ENCODE peak calls at places on chromosomes 13 and 19, in eight cellular contexts. Z is heart right ventricle, T is breast epithelium, F is tibial nerve, J is mammary epithelial cell, P is astrocyte, N is activated B cell treated with CpG ODN at 0.5 μM for 24 hours, R is progenitor cell of endocrine pancreas. U is an unnamed sample.

GRCh38 chr19:9528757-9529336 is 9.6 kb downstream of the ZNF426 start:
- DNase-seq in J (no peak), Z (no peak), F (no peak), P (peak; percentile 11), R (no peak), T (no peak), N (no peak), U (no peak)

GRCh38 chr13:46124531-46124966 is 19.7 kb upstream of the CPB2 start:
- DNase-seq in J (no peak), T (no peak), R (no peak), Z (no peak), P (no peak), N (peak; percentile 20), F (no peak), U (no peak)

GRCh38 chr19:48469056-48469881 is at the start of gene CYTH2:
- DNase-seq in J (peak; percentile 100), Z (peak; percentile 99), N (peak; percentile 95), R (peak; percentile 98), T (peak; percentile 100), P (peak; percentile 99), F (peak; percentile 99), U (peak; percentile 99)

GRCh38 chr13:32409561-32410440 is 18.1 kb downstream of the N4BP2L1 start:
- DNase-seq in F (peak; percentile 23), T (no peak), N (no peak), Z (peak; percentile 46), P (peak; percentile 66), R (no peak), J (no peak), U (no peak)

GRCh38 chr13:111460548-111461444 is 140.4 kb downstream of the TEX29 start:
- DNase-seq in N (no peak), R (no peak), Z (no peak), T (peak; percentile 23), P (peak; percentile 14), J (peak; percentile 19), F (no peak), U (no peak)

GRCh38 chr13:110340812-110341444 is 33.8 kb downstream of the COL4A2 start:
- DNase-seq in F (peak; percentile 34), R (no peak), N (no peak), T (peak; percentile 88), J (peak; percentile 53), P (peak; percentile 84), Z (peak; percentile 79), U (peak; percentile 51)

GRCh38 chr13:91704398-91704797 is 306.0 kb downstream of the GPC5 start:
- DNase-seq in N (no peak), R (no peak), J (no peak), T (no peak), Z (no peak), P (no peak), F (no peak), U (no peak)

GRCh38 chr19:48510421-48511268 is 990 bp downstream of the LMTK3 start:
- DNase-seq in F (peak; percentile 44), J (no peak), T (peak; percentile 60), P (peak; percentile 22), R (peak; percentile 58), N (peak; percentile 51), Z (peak; percentile 60), U (no peak)

DNA sequence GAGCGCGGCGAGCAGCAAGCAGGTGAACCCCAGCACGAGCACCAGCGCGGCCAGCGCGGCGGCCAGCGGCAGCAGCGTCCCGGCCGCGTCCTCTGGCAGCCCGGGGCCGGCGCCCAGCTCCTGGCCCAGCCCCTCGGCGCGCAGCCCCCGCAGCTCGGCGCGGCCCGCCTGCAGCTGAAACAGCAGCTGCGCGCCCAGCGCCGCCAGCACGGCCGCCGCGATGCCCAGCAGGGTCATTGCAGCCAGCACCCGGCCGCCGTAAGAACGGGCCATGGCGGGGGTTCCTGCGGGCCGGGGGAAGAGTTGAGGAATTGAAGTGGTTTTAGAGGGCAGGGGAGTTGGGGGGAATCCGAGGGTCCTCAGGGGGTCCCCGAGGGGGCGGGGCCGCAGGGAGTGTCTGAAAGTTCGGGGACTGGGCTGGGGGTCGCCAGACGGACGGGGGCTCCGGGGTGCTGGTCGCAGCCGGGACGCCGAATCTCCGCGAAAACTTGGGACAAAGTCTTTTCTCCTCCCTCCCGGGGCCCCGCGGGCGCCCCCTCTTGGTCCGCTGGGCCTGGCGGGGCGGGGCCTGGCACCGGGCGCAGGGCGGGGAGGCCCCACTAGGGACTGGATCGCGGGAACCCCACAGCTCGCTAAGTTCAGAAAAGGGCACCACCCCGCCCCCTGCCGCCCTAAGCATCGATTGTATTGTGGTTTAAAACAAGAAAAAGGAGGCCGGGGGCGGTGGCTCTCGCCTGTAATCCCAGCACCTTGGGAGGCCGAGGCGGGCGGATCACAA is at the start of gene TMEM221:
- DNase-seq in T (no peak), Z (peak; percentile 61), N (peak; percentile 49), F (peak; percentile 16), J (no peak), P (no peak), R (peak; percentile 71), U (peak; percentile 71)
- TF ChIP-seq CTCF in T (peak; percentile 17), Z (peak; percentile 75), N (no peak), F (peak; percentile 39), J (peak; percentile 58), P (no peak), R (peak; percentile 72), U (peak; percentile 42)

GRCh38 chr19:1409204-1410005 is 2.0 kb downstream of the DAZAP1 start:
- DNase-seq in P (no peak), N (no peak), R (no peak), F (no peak), T (no peak), Z (no peak), J (no peak), U (no peak)

GRCh38 chr19:1407662-1408299 is 395 bp downstream of the DAZAP1 start:
- DNase-seq in P (no peak), F (no peak), Z (peak; percentile 53), N (no peak), T (no peak), J (no peak), R (peak; percentile 34), U (no peak)

GRCh38 chr19:1406496-1406817 is 929 bp upstream of the DAZAP1 start:
- DNase-seq in P (no peak), N (no peak), T (peak; percentile 52), J (no peak), Z (no peak), F (no peak), R (no peak), U (no peak)

GRCh38 chr19:1408300-1409203 is 1.2 kb downstream of the DAZAP1 start:
- DNase-seq in R (peak; percentile 37), Z (peak; percentile 60), T (no peak), J (peak; percentile 51), N (peak; percentile 54), P (peak; percentile 36), F (no peak), U (no peak)

DNA sequence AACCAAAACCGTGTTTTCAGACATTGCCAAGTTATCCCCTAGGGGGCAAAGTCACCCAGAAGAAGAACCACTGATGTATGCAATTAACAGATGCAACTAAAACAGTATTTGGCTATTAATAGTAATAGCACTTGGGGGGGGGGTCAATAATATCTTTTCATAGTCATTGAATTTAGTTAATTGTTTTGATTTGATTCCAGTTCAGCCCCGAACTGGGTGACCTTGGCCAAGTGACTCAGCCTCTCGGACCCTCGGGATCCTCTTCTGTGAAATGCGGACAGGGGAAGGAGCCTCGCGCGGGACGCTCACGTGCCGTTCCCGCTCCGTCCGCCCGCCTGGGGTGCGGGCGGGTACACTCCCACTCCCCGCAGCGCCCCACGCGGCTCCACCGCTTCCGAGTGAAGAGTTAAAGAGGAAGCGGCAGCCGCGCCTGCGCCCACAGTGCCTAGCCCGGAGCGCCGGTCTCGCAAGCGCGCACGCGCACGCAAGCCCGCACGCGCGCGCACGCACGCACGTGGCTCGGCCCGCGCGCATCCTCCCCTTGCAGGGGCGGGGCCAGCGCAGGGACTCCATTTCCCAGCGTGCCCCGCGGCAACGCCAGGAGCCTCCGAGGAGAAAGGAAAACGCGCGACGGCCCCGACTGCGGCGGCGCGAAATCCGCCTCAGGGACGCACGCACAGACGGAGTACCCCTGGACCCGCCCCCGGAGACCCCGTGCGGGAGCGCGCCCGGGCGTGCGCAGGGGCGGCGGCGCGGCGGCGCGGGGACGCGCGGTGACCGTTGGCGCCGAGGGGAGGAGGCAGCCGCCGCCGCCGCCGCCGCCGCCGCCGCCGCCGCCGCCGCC is at the start of gene DAZAP1:
- DNase-seq in J (peak; percentile 98), N (peak; percentile 100), P (peak; percentile 90), R (peak; percentile 99), T (peak; percentile 99), Z (peak; percentile 100), F (peak; percentile 98), U (peak; percentile 99)
- TF ChIP-seq CTCF in J (peak; percentile 63), N (no peak), P (peak; percentile 39), R (peak; percentile 63), T (peak; percentile 54), Z (peak; percentile 38), F (peak; percentile 38), U (peak; percentile 53)

GRCh38 chr19:17503240-17503639 is 8.2 kb upstream of the PGLS start:
- DNase-seq in Z (no peak), J (no peak), N (no peak), P (no peak), T (no peak), R (no peak), F (no peak), U (no peak)
- TF ChIP-seq CTCF in Z (no peak), J (no peak), N (no peak), P (no peak), T (no peak), R (no peak), F (no peak), U (no peak)

GRCh38 chr13:63492604-63493003 is 2077.0 kb upstream of the PCDH20 start:
- DNase-seq in Z (no peak), J (no peak), P (no peak), T (no peak), N (no peak), F (no peak), R (no peak), U (no peak)
- TF ChIP-seq CTCF in Z (no peak), J (no peak), P (no peak), T (no peak), N (no peak), F (no peak), R (no peak), U (no peak)

GRCh38 chr19:41533691-41534090 is 42.3 kb upstream of the CEACAM21 start:
- DNase-seq in T (no peak), F (no peak), N (no peak), P (no peak), R (no peak), J (no peak), Z (no peak), U (no peak)

GRCh38 chr19:41541990-41542584 is 33.9 kb upstream of the CEACAM21 start:
- DNase-seq in J (peak; percentile 14), R (no peak), T (no peak), F (peak; percentile 38), N (peak; percentile 56), P (no peak), Z (peak; percentile 53), U (no peak)

GRCh38 chr19:41540041-41540695 is 35.8 kb upstream of the CEACAM21 start:
- DNase-seq in N (no peak), P (peak; percentile 7), T (no peak), F (no peak), J (no peak), R (no peak), Z (no peak), U (no peak)

GRCh38 chr19:41535029-41535622 is 40.8 kb upstream of the CEACAM21 start:
- DNase-seq in R (no peak), T (no peak), P (no peak), J (peak; percentile 5), F (no peak), Z (no peak), N (no peak), U (no peak)

GRCh38 chr19:41537789-41538188 is 38.2 kb upstream of the CEACAM21 start:
- DNase-seq in N (no peak), T (no peak), J (peak; percentile 7), P (no peak), Z (no peak), F (no peak), R (no peak), U (no peak)
- TF ChIP-seq CTCF in N (no peak), T (no peak), J (peak; percentile 56), P (peak; percentile 49), Z (peak; percentile 62), F (peak; percentile 27), R (peak; percentile 19), U (peak; percentile 22)